ENCODE peak calls at places on chromosomes 7 and 10, in nine cellular contexts. I is spleen, Q is AG04449, A is adrenal gland, U is left lung, L is fibroblast of lung, R is keratinocyte, X is cardiac muscle cell, H is prostate gland. Y is an unnamed sample.

GRCh38 chr10:104638861-104639594 is 2.1 kb upstream of the SORCS3 start:
- DNase-seq in I (peak; percentile 61), Q (no peak), A (no peak), U (no peak), L (no peak), R (no peak), X (peak; percentile 79), H (no peak), Y (no peak)

GRCh38 chr10:103062854-103063642 is 130.0 kb downstream of the NT5C2 start:
- DNase-seq in I (no peak), Q (no peak), A (no peak), U (no peak), L (no peak), R (no peak), X (no peak), H (no peak), Y (no peak)

GRCh38 chr10:106711313-106711906 is 453.1 kb downstream of the SORCS1 start:
- DNase-seq in I (no peak), Q (no peak), A (peak; percentile 70), U (no peak), L (peak; percentile 2), R (no peak), X (peak; percentile 61), H (no peak), Y (no peak)

GRCh38 chr7:127578036-127578684 is 7.2 kb downstream of the GCC1 start:
- DNase-seq in I (no peak), Q (no peak), A (peak; percentile 61), U (no peak), L (peak; percentile 56), R (no peak), X (no peak), H (no peak), Y (no peak)

GRCh38 chr10:115171392-115171960 is 78.3 kb downstream of the ATRNL1 start:
- DNase-seq in I (no peak), Q (no peak), A (no peak), U (no peak), L (peak; percentile 38), R (no peak), X (no peak), H (no peak), Y (no peak)

GRCh38 chr7:134329614-134330316 is 13.0 kb upstream of the SLC35B4 start:
- DNase-seq in I (no peak), Q (no peak), A (no peak), U (no peak), L (no peak), R (no peak), X (no peak), H (no peak), Y (no peak)

GRCh38 chr10:28327494-28327886 is 24.6 kb upstream of the MPP7 start:
- DNase-seq in I (no peak), Q (no peak), A (no peak), U (no peak), L (peak; percentile 54), R (no peak), X (peak; percentile 51), H (no peak), Y (no peak)

GRCh38 chr7:99331002-99331401 is 5.3 kb downstream of the ARPC1A start:
- DNase-seq in I (no peak), Q (no peak), A (peak; percentile 41), U (no peak), L (no peak), R (no peak), X (no peak), H (no peak), Y (no peak)

GRCh38 chr10:13775786-13776780 is 189.3 kb downstream of the PRPF18 start:
- DNase-seq in I (no peak), Q (no peak), A (no peak), U (no peak), L (peak; percentile 87), R (no peak), X (no peak), H (no peak), Y (peak; percentile 28)

DNA sequence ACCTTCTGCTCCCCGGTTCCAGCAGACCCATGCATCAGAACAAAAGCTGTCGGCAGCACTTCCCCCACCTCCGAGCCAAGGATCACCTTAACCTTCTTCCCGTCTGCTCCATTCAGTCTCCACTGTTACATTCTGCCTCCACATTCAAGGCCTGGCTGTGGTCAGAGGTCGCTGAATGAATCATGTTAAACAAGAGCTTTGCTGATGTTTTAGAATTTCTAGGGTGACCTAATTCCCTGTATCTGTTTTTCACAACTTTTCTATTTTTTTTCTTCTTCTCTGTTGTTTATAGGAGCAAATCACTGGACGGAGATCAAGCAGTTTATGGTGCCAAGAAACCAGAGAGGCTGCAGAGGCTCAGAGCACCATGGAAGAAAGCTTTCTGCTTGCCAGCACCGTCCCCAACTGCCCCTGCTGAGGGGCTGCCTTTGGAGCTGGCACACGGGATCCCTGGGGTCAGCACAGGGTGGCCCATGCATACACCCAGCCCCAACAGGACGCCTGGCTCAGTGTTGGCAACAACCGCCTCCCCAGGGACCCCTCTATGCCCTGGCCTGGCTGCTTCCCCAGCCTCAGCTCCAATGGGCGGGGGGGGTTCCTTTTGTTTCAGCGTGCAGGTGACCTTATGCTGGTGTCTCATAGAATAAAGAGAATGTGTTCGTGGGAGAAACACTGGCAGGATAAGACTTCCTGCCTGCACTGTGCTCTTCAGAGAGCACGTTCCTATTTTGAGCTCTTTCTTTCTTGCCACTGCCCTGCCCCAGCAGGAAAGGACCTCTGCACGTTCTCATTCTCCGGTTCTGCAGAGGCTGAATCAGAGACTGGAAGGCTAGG is 182.7 kb upstream of the LYZL2 start:
- DNase-seq in I (peak; percentile 64), Q (no peak), A (peak; percentile 78), U (no peak), L (peak; percentile 95), R (no peak), X (no peak), H (peak; percentile 19), Y (peak; percentile 63)
- H3K4me3 ChIP-seq in I (no peak overlapping the region), Q (no peak overlapping the region), A (no peak overlapping the region), U (no peak overlapping the region), L (no peak overlapping the region), R (no peak overlapping the region), X (no peak overlapping the region), H (no peak overlapping the region), Y (no peak overlapping the region)

GRCh38 chr10:110842305-110842952 is 29.3 kb upstream of the PDCD4 start:
- DNase-seq in I (no peak), Q (no peak), A (no peak), U (no peak), L (no peak), R (no peak), X (no peak), H (no peak), Y (no peak)
- TF ChIP-seq CTCF in I (no peak), Q (no peak), A (no peak), U (no peak), L (no peak), R (no peak), X (no peak), H (no peak), Y (no peak)

GRCh38 chr7:105559926-105560325 is 21.4 kb downstream of the EFCAB10 start:
- DNase-seq in I (no peak), Q (no peak), A (no peak), U (no peak), L (no peak), R (no peak), X (no peak), H (no peak), Y (no peak)

GRCh38 chr7:105567821-105568220 is 13.5 kb downstream of the EFCAB10 start:
- DNase-seq in I (no peak), Q (no peak), A (no peak), U (no peak), L (no peak), R (no peak), X (no peak), H (no peak), Y (no peak)

GRCh38 chr7:105567024-105567423 is 14.3 kb downstream of the EFCAB10 start:
- DNase-seq in I (no peak), Q (no peak), A (no peak), U (no peak), L (no peak), R (no peak), X (no peak), H (no peak), Y (no peak)

GRCh38 chr7:105565190-105565589 is 16.1 kb downstream of the EFCAB10 start:
- DNase-seq in I (no peak), Q (no peak), A (no peak), U (no peak), L (no peak), R (no peak), X (no peak), H (no peak), Y (no peak)
- H3K4me3 ChIP-seq in I (no peak overlapping the region), Q (no peak overlapping the region), A (no peak overlapping the region), U (no peak overlapping the region), L (no peak overlapping the region), R (no peak overlapping the region), X (no peak overlapping the region), H (no peak overlapping the region), Y (no peak overlapping the region)

GRCh38 chr7:29563590-29564454 is at the start of gene PRR15:
- DNase-seq in I (peak; percentile 77), Q (no peak), A (peak; percentile 53), U (no peak), L (no peak), R (no peak), X (peak; percentile 71), H (peak; percentile 74), Y (no peak)
- TF ChIP-seq CTCF in I (no peak), Q (no peak), A (no peak), U (no peak), L (no peak), R (no peak), X (no peak), H (no peak), Y (peak; percentile 10)

DNA sequence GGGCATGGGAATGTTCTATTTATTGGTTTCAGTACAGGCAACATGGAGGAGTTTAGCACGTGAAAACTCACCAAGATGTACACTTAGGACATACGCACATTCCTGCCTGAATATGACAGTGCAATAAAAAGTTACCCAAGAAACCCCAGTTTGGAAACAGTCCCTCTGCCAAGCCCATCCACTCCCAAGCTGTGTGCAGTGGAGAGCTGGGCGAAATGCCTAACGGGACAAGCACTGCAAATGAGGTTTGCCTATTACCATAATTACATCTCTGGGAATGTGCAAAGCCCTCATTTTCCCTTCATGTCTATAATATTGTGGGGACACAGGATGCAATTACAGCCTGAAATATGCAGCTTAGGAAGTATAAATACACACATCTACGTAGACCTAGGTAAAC is 117.6 kb downstream of the PLXNA4 start:
- DNase-seq in I (no peak), Q (no peak), A (no peak), U (no peak), L (no peak), R (no peak), X (no peak), H (no peak), Y (no peak)
- H3K4me3 ChIP-seq in I (no peak overlapping the region), Q (no peak overlapping the region), A (no peak overlapping the region), U (no peak overlapping the region), L (no peak overlapping the region), R (no peak overlapping the region), X (no peak overlapping the region), H (no peak overlapping the region), Y (no peak overlapping the region)

GRCh38 chr10:12699258-12699700 is 302.2 kb downstream of the CCDC3 start:
- DNase-seq in I (no peak), Q (no peak), A (no peak), U (peak; percentile 41), L (no peak), R (no peak), X (no peak), H (no peak), Y (no peak)
- TF ChIP-seq CTCF in I (no peak), Q (no peak), A (no peak), U (no peak), L (no peak), R (no peak), X (no peak), H (no peak), Y (no peak)

GRCh38 chr7:7568553-7568952 is 1.9 kb downstream of the MIOS start:
- DNase-seq in I (no peak), Q (no peak), A (no peak), U (no peak), L (no peak), R (no peak), X (no peak), H (no peak), Y (no peak)
- H3K4me3 ChIP-seq in I (peak overlapping the region; percentile 83), Q (peak overlapping the region; percentile 73), A (no peak overlapping the region), U (no peak overlapping the region), L (peak overlapping the region; percentile 90), R (no peak overlapping the region), X (peak overlapping the region; percentile 80), H (peak overlapping the region; percentile 83), Y (peak overlapping the region; percentile 77)

Y was measured in retinal pigment epithelial cell.